ENCODE peak calls at places on chromosomes 7 and 10, in seven cellular contexts. M is HFF-Myc, Y is fibroblast of pulmonary artery, I is fibroblast of lung, N is psoas muscle, X is IMR-90, A is A549. P is an unnamed sample.

GRCh38 chr7:28609608-28610007 is 197.3 kb downstream of the CREB5 start:
- DNase-seq in M (no peak), Y (no peak), I (no peak), N (peak; percentile 57), X (no peak), A (no peak), P (no peak)

GRCh38 chr7:77456711-77457110 is 40.6 kb upstream of the GSAP start:
- DNase-seq in M (no peak), Y (peak; percentile 53), I (no peak), N (no peak), X (peak; percentile 35), A (no peak), P (no peak)

GRCh38 chr10:60818134-60818770 is 40.0 kb downstream of the CDK1 start:
- DNase-seq in M (no peak), Y (peak; percentile 55), I (peak; percentile 91), N (no peak), X (peak; percentile 65), A (no peak), P (no peak)

GRCh38 chr10:47346572-47347302 is 1.4 kb upstream of the RBP3 start:
- DNase-seq in M (peak; percentile 20), Y (no peak), I (no peak), N (peak; percentile 19), X (no peak), A (no peak), P (peak; percentile 9)

GRCh38 chr7:155796381-155797261 is 15.6 kb downstream of the SHH start:
- DNase-seq in M (no peak), Y (peak; percentile 46), I (no peak), N (peak; percentile 78), X (no peak), A (peak; percentile 86), P (no peak)

GRCh38 chr7:147509052-147509480 is 1081.5 kb upstream of the C7orf33 start:
- DNase-seq in M (no peak), Y (peak; percentile 70), I (peak; percentile 53), N (no peak), X (peak; percentile 44), A (no peak), P (no peak)

GRCh38 chr7:131948434-131949053 is 392.1 kb upstream of the PODXL start:
- DNase-seq in M (no peak), Y (peak; percentile 5), I (peak; percentile 54), N (no peak), X (no peak), A (peak; percentile 71), P (peak; percentile 30)

GRCh38 chr7:139362302-139362701 is 2.6 kb downstream of the LUC7L2 start:
- DNase-seq in M (no peak), Y (peak; percentile 15), I (peak; percentile 16), N (no peak), X (peak; percentile 16), A (no peak), P (no peak)

GRCh38 chr7:12389089-12389700 is 14.5 kb downstream of the VWDE start:
- DNase-seq in M (peak; percentile 20), Y (peak; percentile 72), I (peak; percentile 47), N (no peak), X (peak; percentile 61), A (peak; percentile 36), P (peak; percentile 65)

GRCh38 chr10:70778267-70778924 is 6.8 kb downstream of the TBATA start:
- DNase-seq in M (no peak), Y (no peak), I (no peak), N (no peak), X (no peak), A (no peak), P (no peak)

GRCh38 chr10:5591336-5591824 is 66.6 kb downstream of the CALML3 start:
- DNase-seq in M (no peak), Y (no peak), I (no peak), N (no peak), X (no peak), A (no peak), P (no peak)
- TF ChIP-seq CTCF in M (no peak), Y (no peak), I (no peak), N (no peak), X (no peak), A (no peak), P (no peak)

GRCh38 chr10:88028072-88028471 is 164.6 kb downstream of the PTEN start:
- DNase-seq in M (no peak), Y (no peak), I (no peak), N (no peak), X (no peak), A (no peak), P (no peak)
- H3K4me3 ChIP-seq in M (no peak overlapping the region), Y (no peak overlapping the region), I (no peak overlapping the region), N (no peak overlapping the region), X (no peak overlapping the region), A (no peak overlapping the region), P (no peak overlapping the region)

GRCh38 chr7:154640917-154641316 is 362.0 kb downstream of the PAXIP1 start:
- DNase-seq in M (no peak), Y (no peak), I (no peak), N (no peak), X (no peak), A (no peak), P (no peak)

GRCh38 chr7:154638286-154638685 is 364.6 kb downstream of the PAXIP1 start:
- DNase-seq in M (no peak), Y (no peak), I (peak; percentile 52), N (no peak), X (no peak), A (no peak), P (no peak)

GRCh38 chr7:154644366-154644765 is 358.6 kb downstream of the PAXIP1 start:
- DNase-seq in M (no peak), Y (no peak), I (peak; percentile 67), N (no peak), X (no peak), A (no peak), P (no peak)

DNA sequence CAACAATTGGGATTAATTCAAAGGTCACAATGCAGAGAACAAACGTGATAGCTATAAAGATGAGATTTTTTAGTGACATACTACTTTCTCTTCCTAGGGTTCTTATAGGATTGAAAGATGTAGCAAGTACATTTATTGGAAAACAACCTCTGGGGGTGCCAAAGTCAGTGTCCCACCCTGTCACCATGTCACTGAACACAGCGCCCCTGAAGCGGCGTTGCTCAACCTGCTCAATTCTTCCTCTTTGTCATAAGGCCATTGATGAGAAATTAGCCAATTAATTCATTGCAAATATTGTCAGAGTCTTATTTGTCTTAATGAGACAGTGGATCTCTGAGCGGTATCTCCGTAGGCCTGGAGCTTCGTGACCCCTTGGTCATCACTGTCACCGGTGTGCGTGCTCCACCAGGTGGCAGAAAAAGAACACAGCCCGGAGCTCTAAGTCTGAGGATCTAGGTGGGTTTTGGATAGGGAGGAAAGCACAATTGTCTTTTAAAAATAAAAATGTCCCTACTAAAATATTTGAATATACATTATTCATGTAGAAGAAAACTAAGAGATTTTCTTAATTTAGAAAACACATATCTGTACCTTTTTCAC is 362.6 kb downstream of the PAXIP1 start:
- DNase-seq in M (no peak), Y (no peak), I (no peak), N (no peak), X (no peak), A (peak; percentile 6), P (no peak)
- TF ChIP-seq CTCF in M (no peak), Y (no peak), I (no peak), N (no peak), X (no peak), A (no peak), P (no peak)

DNA sequence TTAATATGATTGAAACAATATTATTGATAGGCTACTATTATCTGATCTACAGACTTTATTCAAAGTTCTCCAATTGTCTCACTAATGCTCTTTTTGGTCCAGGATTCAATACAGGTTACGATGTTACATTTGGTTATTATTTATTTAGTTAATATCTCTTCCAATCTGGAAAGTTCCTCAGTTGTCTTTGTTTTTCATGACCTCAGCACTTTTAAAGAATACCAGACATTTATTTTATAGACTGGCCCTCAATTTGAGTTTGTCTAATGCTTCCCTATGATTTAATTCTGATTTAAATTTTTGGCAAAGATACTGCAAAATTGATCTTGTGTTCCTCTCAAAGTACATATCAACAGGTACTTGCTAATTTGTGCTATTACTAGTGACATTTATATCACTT is 937.4 kb downstream of the KCNMA1 start:
- DNase-seq in M (no peak), Y (no peak), I (no peak), N (no peak), X (no peak), A (no peak), P (no peak)
- H3K4me3 ChIP-seq in M (no peak overlapping the region), Y (no peak overlapping the region), I (no peak overlapping the region), N (no peak overlapping the region), X (no peak overlapping the region), A (no peak overlapping the region), P (no peak overlapping the region)

GRCh38 chr10:131313377-131313776 is 1.9 kb upstream of the TCERG1L start:
- DNase-seq in M (no peak), Y (no peak), I (no peak), N (no peak), X (no peak), A (no peak), P (no peak)

GRCh38 chr10:131310904-131311660 is 439 bp downstream of the TCERG1L start:
- DNase-seq in M (no peak), Y (no peak), I (no peak), N (no peak), X (no peak), A (no peak), P (no peak)

GRCh38 chr10:131311661-131312260 is at the start of gene TCERG1L:
- DNase-seq in M (no peak), Y (no peak), I (no peak), N (no peak), X (no peak), A (no peak), P (no peak)

GRCh38 chr10:131314148-131314547 is 2.6 kb upstream of the TCERG1L start:
- DNase-seq in M (no peak), Y (no peak), I (no peak), N (no peak), X (no peak), A (no peak), P (no peak)

DNA sequence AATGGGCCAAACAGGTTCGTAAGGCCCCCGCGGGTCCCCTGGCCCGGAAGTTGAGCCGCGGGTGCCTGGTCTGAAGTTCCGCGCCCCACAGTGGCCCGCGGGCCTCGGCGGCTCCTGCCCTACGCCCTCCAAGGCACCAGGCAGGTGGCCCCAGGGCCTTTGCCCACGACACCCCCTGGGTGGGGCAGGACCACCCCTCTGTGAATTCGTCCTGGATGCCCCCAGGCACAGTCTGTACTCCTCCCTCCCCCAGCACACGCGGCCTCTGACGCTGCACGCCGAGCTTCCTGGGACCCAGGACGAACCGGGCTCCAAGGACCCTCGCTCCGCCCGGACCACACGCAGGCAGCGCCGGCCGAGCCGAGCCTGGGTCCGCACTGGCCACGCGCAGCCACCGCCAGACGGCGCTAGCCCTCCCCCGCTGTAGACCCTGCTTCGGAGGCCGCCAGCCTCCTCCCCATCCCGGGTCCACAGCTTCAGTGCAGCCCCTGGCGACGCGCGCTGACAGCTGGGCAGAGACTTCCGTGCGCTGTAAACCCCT is 810 bp upstream of the TCERG1L start:
- DNase-seq in M (no peak), Y (no peak), I (no peak), N (no peak), X (no peak), A (no peak), P (no peak)
- TF ChIP-seq CTCF in M (peak; percentile 43), Y (no peak), I (no peak), N (no peak), X (no peak), A (no peak), P (peak; percentile 18)

DNA sequence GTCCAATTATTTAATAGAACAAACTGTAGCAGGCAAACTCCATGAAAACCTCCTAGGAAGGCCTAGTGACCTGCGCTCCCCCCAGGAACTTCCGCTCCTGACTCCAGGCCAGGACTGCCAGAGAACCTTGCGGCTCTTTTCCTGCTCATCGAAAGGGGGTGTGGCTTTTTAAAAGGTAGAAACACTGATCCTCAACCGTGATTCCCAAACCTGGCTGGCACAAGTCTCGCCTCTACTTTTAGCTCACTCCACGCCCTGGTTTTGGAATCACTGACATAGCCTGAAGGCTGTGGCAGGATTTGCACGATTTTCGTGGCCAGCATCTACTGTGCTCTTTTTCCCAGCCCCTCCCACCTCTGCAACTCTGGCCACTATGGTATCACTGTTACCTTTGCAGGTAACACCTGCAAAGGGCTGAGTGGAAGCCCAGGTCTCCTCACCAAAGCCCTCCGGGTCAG is 43.3 kb downstream of the MYOF start:
- DNase-seq in M (no peak), Y (peak; percentile 54), I (peak; percentile 32), N (no peak), X (no peak), A (no peak), P (peak; percentile 84)
- H3K4me3 ChIP-seq in M (no peak overlapping the region), Y (no peak overlapping the region), I (no peak overlapping the region), N (no peak overlapping the region), X (no peak overlapping the region), A (no peak overlapping the region), P (no peak overlapping the region)